ENCODE peak calls at places on chromosome 19, in four cellular contexts. One of them, this sample, is unnamed.

GRCh38 chr19:8638078-8638619 is 7.7 kb downstream of the NFILZ start:
- DNase-seq in adipocyte: peak
- DNase-seq in neuronal stem cell: no peak
- DNase-seq in neural progenitor cell: no peak
- DNase-seq in this sample: peak

GRCh38 chr19:13396256-13397080 is 109.8 kb downstream of the CACNA1A start:
- DNase-seq in neural progenitor cell: peak
- DNase-seq in neuronal stem cell: peak
- DNase-seq in adipocyte: peak
- DNase-seq in this sample: peak

GRCh38 chr19:13096968-13097330 is 5.7 kb downstream of the LYL1 start:
- DNase-seq in neuronal stem cell: no peak
- DNase-seq in adipocyte: no peak
- DNase-seq in neural progenitor cell: no peak
- DNase-seq in this sample: no peak

GRCh38 chr19:40671404-40671803 is 19.0 kb downstream of the NUMBL start:
- DNase-seq in adipocyte: no peak
- DNase-seq in neuronal stem cell: no peak
- DNase-seq in neural progenitor cell: no peak
- DNase-seq in this sample: no peak

GRCh38 chr19:31316201-31316951 is 32.9 kb downstream of the TSHZ3 start:
- DNase-seq in neural progenitor cell: peak
- DNase-seq in neuronal stem cell: peak
- DNase-seq in adipocyte: peak
- DNase-seq in this sample: peak

GRCh38 chr19:20167020-20167644 is at the start of gene ZNF486:
- DNase-seq in adipocyte: peak
- DNase-seq in neural progenitor cell: peak
- DNase-seq in neuronal stem cell: peak
- DNase-seq in this sample: peak

GRCh38 chr19:51271015-51271600 is 20.2 kb downstream of the SIGLECL1 start:
- DNase-seq in neural progenitor cell: no peak
- DNase-seq in adipocyte: no peak
- DNase-seq in neuronal stem cell: no peak
- DNase-seq in this sample: no peak

GRCh38 chr19:6238643-6239281 is 41.0 kb downstream of the MLLT1 start:
- DNase-seq in adipocyte: no peak
- DNase-seq in neuronal stem cell: no peak
- DNase-seq in neural progenitor cell: no peak
- DNase-seq in this sample: peak

GRCh38 chr19:571127-571974 is 1.0 kb upstream of the BSG start:
- DNase-seq in neuronal stem cell: peak
- DNase-seq in adipocyte: peak
- DNase-seq in neural progenitor cell: peak
- DNase-seq in this sample: peak

GRCh38 chr19:8316351-8317125 is 4.6 kb downstream of the NDUFA7 start:
- DNase-seq in neural progenitor cell: no peak
- DNase-seq in adipocyte: no peak
- DNase-seq in neuronal stem cell: no peak
- DNase-seq in this sample: no peak

GRCh38 chr19:50759886-50760285 is 10.4 kb upstream of the GPR32 start:
- DNase-seq in neural progenitor cell: peak
- DNase-seq in adipocyte: peak
- DNase-seq in neuronal stem cell: no peak
- DNase-seq in this sample: peak

GRCh38 chr19:51497666-51498065 is 3.9 kb downstream of the SIGLEC12 start:
- DNase-seq in neural progenitor cell: no peak
- DNase-seq in neuronal stem cell: no peak
- DNase-seq in adipocyte: no peak
- DNase-seq in this sample: no peak

GRCh38 chr19:17303940-17304267 is 679 bp upstream of the ABHD8 start:
- DNase-seq in adipocyte: no peak
- DNase-seq in neural progenitor cell: no peak
- DNase-seq in neuronal stem cell: no peak
- DNase-seq in this sample: no peak

GRCh38 chr19:18317998-18318800 is 4.7 kb downstream of the LSM4 start:
- DNase-seq in adipocyte: no peak
- DNase-seq in neuronal stem cell: no peak
- DNase-seq in neural progenitor cell: no peak
- DNase-seq in this sample: no peak

GRCh38 chr19:36152061-36152885 is at the start of gene COX7A1:
- DNase-seq in adipocyte: no peak
- DNase-seq in neural progenitor cell: no peak
- DNase-seq in neuronal stem cell: no peak
- DNase-seq in this sample: no peak

GRCh38 chr19:29507081-29507860 is 18.5 kb upstream of the VSTM2B start:
- DNase-seq in neural progenitor cell: no peak
- DNase-seq in adipocyte: no peak
- DNase-seq in neuronal stem cell: no peak
- DNase-seq in this sample: no peak

GRCh38 chr19:45171211-45171623 is 6.8 kb downstream of the TRAPPC6A start:
- DNase-seq in adipocyte: no peak
- DNase-seq in neuronal stem cell: no peak
- DNase-seq in neural progenitor cell: no peak
- DNase-seq in this sample: no peak

GRCh38 chr19:13122275-13122878 is 4.3 kb downstream of the NACC1 start:
- DNase-seq in adipocyte: no peak
- DNase-seq in neural progenitor cell: no peak
- DNase-seq in neuronal stem cell: no peak
- DNase-seq in this sample: no peak

GRCh38 chr19:8370176-8371010 is 6.4 kb downstream of the ANGPTL4 start:
- DNase-seq in neural progenitor cell: no peak
- DNase-seq in neuronal stem cell: no peak
- DNase-seq in adipocyte: no peak
- DNase-seq in this sample: no peak

GRCh38 chr19:14507704-14508246 is 10.4 kb downstream of the DNAJB1 start:
- DNase-seq in adipocyte: peak
- DNase-seq in neuronal stem cell: no peak
- DNase-seq in neural progenitor cell: no peak
- DNase-seq in this sample: peak

GRCh38 chr19:18294467-18294864 is 13.0 kb upstream of the JUND start:
- DNase-seq in neuronal stem cell: no peak
- DNase-seq in neural progenitor cell: peak
- DNase-seq in adipocyte: no peak
- DNase-seq in this sample: peak

GRCh38 chr19:35478794-35479193 is 11.5 kb downstream of the KRTDAP start:
- DNase-seq in neural progenitor cell: no peak
- DNase-seq in neuronal stem cell: no peak
- DNase-seq in adipocyte: no peak
- DNase-seq in this sample: no peak

GRCh38 chr19:18109731-18110671 is 12.4 kb downstream of the MAST3 start:
- DNase-seq in neural progenitor cell: peak
- DNase-seq in neuronal stem cell: no peak
- DNase-seq in adipocyte: peak
- DNase-seq in this sample: no peak

GRCh38 chr19:6822311-6822670 is 49.8 kb downstream of the VAV1 start:
- DNase-seq in adipocyte: no peak
- DNase-seq in neuronal stem cell: no peak
- DNase-seq in neural progenitor cell: no peak
- DNase-seq in this sample: no peak

GRCh38 chr19:47637550-47637949 is 28.6 kb downstream of the BICRA start:
- DNase-seq in neuronal stem cell: no peak
- DNase-seq in neural progenitor cell: no peak
- DNase-seq in adipocyte: peak
- DNase-seq in this sample: peak

GRCh38 chr19:18220632-18221275 is 5.5 kb downstream of the PDE4C start:
- DNase-seq in neural progenitor cell: peak
- DNase-seq in neuronal stem cell: no peak
- DNase-seq in adipocyte: no peak
- DNase-seq in this sample: no peak

GRCh38 chr19:39264306-39265290 is 3.6 kb upstream of the IFNL2 start:
- DNase-seq in neuronal stem cell: peak
- DNase-seq in adipocyte: peak
- DNase-seq in neural progenitor cell: peak
- DNase-seq in this sample: no peak

GRCh38 chr19:18762125-18763023 is 28.7 kb downstream of the COMP start:
- DNase-seq in neural progenitor cell: no peak
- DNase-seq in neuronal stem cell: no peak
- DNase-seq in adipocyte: no peak
- DNase-seq in this sample: peak

GRCh38 chr19:38975214-38975860 is at the start of gene FBXO17:
- DNase-seq in adipocyte: peak
- DNase-seq in neuronal stem cell: peak
- DNase-seq in neural progenitor cell: peak
- DNase-seq in this sample: peak

GRCh38 chr19:33134571-33135041 is 2.7 kb downstream of the WDR88 start:
- DNase-seq in neural progenitor cell: peak
- DNase-seq in adipocyte: no peak
- DNase-seq in neuronal stem cell: no peak
- DNase-seq in this sample: no peak

GRCh38 chr19:41321600-41322270 is 11.8 kb downstream of the CCDC97 start:
- DNase-seq in neuronal stem cell: peak
- DNase-seq in adipocyte: peak
- DNase-seq in neural progenitor cell: peak
- DNase-seq in this sample: peak

GRCh38 chr19:16325161-16325527 is 518 bp downstream of the KLF2 start:
- DNase-seq in neuronal stem cell: peak
- DNase-seq in neural progenitor cell: peak
- DNase-seq in adipocyte: peak
- DNase-seq in this sample: no peak

GRCh38 chr19:15471639-15472101 is 7.3 kb upstream of the RASAL3 start:
- DNase-seq in neural progenitor cell: no peak
- DNase-seq in neuronal stem cell: no peak
- DNase-seq in adipocyte: no peak
- DNase-seq in this sample: no peak

GRCh38 chr19:34253711-34254551 is 423 bp upstream of the GARRE1 start:
- DNase-seq in neuronal stem cell: peak
- DNase-seq in adipocyte: no peak
- DNase-seq in neural progenitor cell: peak
- DNase-seq in this sample: peak

GRCh38 chr19:2260341-2260751 is 4.1 kb upstream of the JSRP1 start:
- DNase-seq in neuronal stem cell: no peak
- DNase-seq in adipocyte: no peak
- DNase-seq in neural progenitor cell: no peak
- DNase-seq in this sample: no peak

GRCh38 chr19:53525922-53526321 is 12.0 kb upstream of the ZNF331 start:
- DNase-seq in adipocyte: no peak
- DNase-seq in neuronal stem cell: no peak
- DNase-seq in neural progenitor cell: no peak
- DNase-seq in this sample: no peak

GRCh38 chr19:53531457-53531856 is 6.5 kb upstream of the ZNF331 start:
- DNase-seq in neuronal stem cell: no peak
- DNase-seq in adipocyte: no peak
- DNase-seq in neural progenitor cell: no peak
- DNase-seq in this sample: no peak

GRCh38 chr19:53536223-53536543 is 1.8 kb upstream of the ZNF331 start:
- DNase-seq in neuronal stem cell: no peak
- DNase-seq in adipocyte: no peak
- DNase-seq in neural progenitor cell: no peak
- DNase-seq in this sample: no peak

GRCh38 chr19:53532362-53532761 is 5.6 kb upstream of the ZNF331 start:
- DNase-seq in neuronal stem cell: no peak
- DNase-seq in adipocyte: peak
- DNase-seq in neural progenitor cell: no peak
- DNase-seq in this sample: no peak

DNA sequence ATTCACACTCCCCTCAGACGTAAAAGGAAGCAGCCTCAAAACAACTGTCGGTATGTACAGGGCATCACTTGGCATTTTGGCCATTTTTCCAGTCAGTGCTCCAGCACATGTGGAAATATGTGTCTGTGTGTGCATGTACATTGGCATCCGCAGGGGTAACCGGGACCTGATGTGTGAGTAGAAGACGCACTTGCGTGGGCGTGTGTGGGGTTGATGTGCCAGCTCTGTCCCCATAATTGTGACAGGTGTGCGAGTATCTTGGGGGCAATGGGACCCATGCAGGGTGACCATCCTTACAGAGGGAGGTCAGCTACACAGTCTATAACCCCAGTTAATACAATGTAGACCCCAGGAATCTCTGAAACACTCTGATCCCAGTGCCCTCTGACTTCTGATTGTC is 7.3 kb upstream of the ZNF331 start:
- DNase-seq in neuronal stem cell: no peak
- DNase-seq in adipocyte: no peak
- DNase-seq in neural progenitor cell: no peak
- DNase-seq in this sample: no peak
- H3K4me3 ChIP-seq in neuronal stem cell: no peak
- H3K4me3 ChIP-seq in adipocyte: no peak
- H3K4me3 ChIP-seq in neural progenitor cell: no peak
- H3K4me3 ChIP-seq in this sample: no peak

GRCh38 chr19:55069859-55070225 is 5.8 kb upstream of the EPS8L1 start:
- DNase-seq in neuronal stem cell: no peak
- DNase-seq in adipocyte: no peak
- DNase-seq in neural progenitor cell: no peak
- DNase-seq in this sample: no peak
- H3K9ac ChIP-seq in neuronal stem cell: no peak
- H3K9ac ChIP-seq in adipocyte: no peak
- H3K9ac ChIP-seq in neural progenitor cell: no peak
- H3K9ac ChIP-seq in this sample: no peak

DNA sequence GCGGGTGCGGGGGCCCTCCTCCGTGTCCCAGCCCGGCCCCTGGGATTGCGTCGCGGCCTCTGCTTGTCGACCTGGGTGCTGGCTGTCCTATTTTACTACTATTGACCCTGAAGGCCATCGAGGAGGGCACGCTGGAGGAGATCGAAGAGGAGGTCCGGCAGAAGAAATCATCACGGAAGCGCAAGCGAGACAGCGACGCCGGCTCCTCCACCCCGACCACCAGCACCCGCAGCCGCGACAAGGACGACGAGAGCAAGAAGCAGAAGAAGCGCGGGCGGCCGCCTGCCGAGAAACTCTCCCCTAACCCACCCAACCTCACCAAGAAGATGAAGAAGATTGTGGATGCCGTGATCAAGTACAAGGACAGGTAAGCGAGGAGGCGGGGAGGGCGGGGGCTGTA is 48.1 kb upstream of the LDLR start:
- DNase-seq in neural progenitor cell: no peak
- DNase-seq in neuronal stem cell: no peak
- DNase-seq in adipocyte: no peak
- DNase-seq in this sample: no peak
- H3K4me3 ChIP-seq in neural progenitor cell: no peak
- H3K4me3 ChIP-seq in neuronal stem cell: no peak
- H3K4me3 ChIP-seq in adipocyte: no peak
- H3K4me3 ChIP-seq in this sample: no peak

GRCh38 chr19:3710265-3710812 is 2.2 kb downstream of the TJP3 start:
- DNase-seq in adipocyte: peak
- DNase-seq in neural progenitor cell: no peak
- DNase-seq in neuronal stem cell: no peak
- DNase-seq in this sample: peak
- H3K9ac ChIP-seq in adipocyte: no peak
- H3K9ac ChIP-seq in neural progenitor cell: no peak
- H3K9ac ChIP-seq in neuronal stem cell: peak
- H3K9ac ChIP-seq in this sample: no peak